ENCODE peak calls at places on chromosome 2, in six cellular contexts. V, R, Y, M, F and N are unnamed samples.

GRCh38 chr2:14951569-14952285 is 319.2 kb downstream of the LRATD1 start:
- DNase-seq in Y (no peak), R (no peak), F (no peak), M (no peak), V (no peak), N (no peak)

GRCh38 chr2:123851281-123851680 is 173.8 kb upstream of the CNTNAP5 start:
- DNase-seq in Y (no peak), V (no peak), R (no peak), M (no peak), F (no peak), N (no peak)

GRCh38 chr2:216328347-216328746 is 43.9 kb downstream of the MARCHF4 start:
- DNase-seq in R (no peak), F (no peak), V (no peak), Y (peak; percentile 51), M (no peak), N (no peak)

GRCh38 chr2:105582952-105583660 is 161.6 kb upstream of the NCK2 start:
- DNase-seq in M (no peak), F (no peak), R (no peak), Y (no peak), V (no peak), N (no peak)

GRCh38 chr2:119644186-119644585 is 34.8 kb upstream of the TMEM177 start:
- DNase-seq in Y (peak; percentile 71), M (no peak), V (no peak), F (no peak), R (peak; percentile 70), N (no peak)

GRCh38 chr2:29760008-29760407 is 161.4 kb downstream of the ALK start:
- DNase-seq in R (no peak), V (no peak), F (no peak), M (no peak), Y (no peak), N (no peak)

GRCh38 chr2:117703868-117704267 is 110.6 kb upstream of the DDX18 start:
- DNase-seq in Y (no peak), V (no peak), F (no peak), M (no peak), R (no peak), N (no peak)

GRCh38 chr2:15049096-15049993 is 416.8 kb downstream of the LRATD1 start:
- DNase-seq in M (no peak), R (no peak), F (no peak), Y (no peak), V (no peak), N (no peak)

GRCh38 chr2:120358734-120359465 is 13.0 kb downstream of the INHBB start:
- DNase-seq in R (no peak), Y (no peak), F (no peak), M (no peak), V (no peak), N (no peak)

GRCh38 chr2:164719996-164720941 is 99.0 kb upstream of the GRB14 start:
- DNase-seq in M (no peak), V (peak; percentile 48), R (peak; percentile 82), F (no peak), Y (peak; percentile 81), N (no peak)

GRCh38 chr2:216109962-216110614 is 940 bp downstream of the XRCC5 start:
- DNase-seq in Y (peak; percentile 70), R (peak; percentile 54), M (no peak), V (peak; percentile 37), F (peak; percentile 59), N (peak; percentile 37)

GRCh38 chr2:10305715-10306114 is 3.0 kb downstream of the HPCAL1 start:
- DNase-seq in R (no peak), Y (no peak), M (peak; percentile 22), F (no peak), V (no peak), N (no peak)
- TF ChIP-seq CTCF in R (peak; percentile 20), Y (no peak), M (no peak), F (no peak), V (peak; percentile 36), N (no peak)

DNA sequence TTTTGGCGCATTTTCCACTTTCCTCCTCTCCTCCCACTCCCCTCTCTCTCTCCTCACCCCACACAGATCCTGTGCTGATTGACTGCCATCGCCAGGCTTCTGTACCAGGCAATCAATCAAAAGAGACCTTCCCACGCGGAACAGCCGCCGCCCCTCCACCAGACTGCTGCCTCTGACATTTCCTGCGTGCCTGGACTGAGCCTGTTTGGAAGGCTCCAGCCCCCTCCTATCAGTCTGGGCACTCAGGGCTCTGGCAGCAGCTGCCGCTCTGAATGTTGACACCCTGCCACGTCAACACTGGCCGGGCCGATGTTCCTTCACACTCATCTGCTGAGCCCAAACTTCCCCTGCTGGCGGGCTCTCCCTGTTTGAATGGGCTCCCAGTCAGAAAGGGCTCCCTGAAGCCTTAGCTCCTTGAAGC is 467.7 kb downstream of the EPHA4 start:
- DNase-seq in M (no peak), Y (peak; percentile 0), V (no peak), R (peak; percentile 73), F (no peak), N (no peak)
- TF ChIP-seq CTCF in M (no peak), Y (no peak), V (no peak), R (peak; percentile 37), F (no peak), N (peak; percentile 5)

DNA sequence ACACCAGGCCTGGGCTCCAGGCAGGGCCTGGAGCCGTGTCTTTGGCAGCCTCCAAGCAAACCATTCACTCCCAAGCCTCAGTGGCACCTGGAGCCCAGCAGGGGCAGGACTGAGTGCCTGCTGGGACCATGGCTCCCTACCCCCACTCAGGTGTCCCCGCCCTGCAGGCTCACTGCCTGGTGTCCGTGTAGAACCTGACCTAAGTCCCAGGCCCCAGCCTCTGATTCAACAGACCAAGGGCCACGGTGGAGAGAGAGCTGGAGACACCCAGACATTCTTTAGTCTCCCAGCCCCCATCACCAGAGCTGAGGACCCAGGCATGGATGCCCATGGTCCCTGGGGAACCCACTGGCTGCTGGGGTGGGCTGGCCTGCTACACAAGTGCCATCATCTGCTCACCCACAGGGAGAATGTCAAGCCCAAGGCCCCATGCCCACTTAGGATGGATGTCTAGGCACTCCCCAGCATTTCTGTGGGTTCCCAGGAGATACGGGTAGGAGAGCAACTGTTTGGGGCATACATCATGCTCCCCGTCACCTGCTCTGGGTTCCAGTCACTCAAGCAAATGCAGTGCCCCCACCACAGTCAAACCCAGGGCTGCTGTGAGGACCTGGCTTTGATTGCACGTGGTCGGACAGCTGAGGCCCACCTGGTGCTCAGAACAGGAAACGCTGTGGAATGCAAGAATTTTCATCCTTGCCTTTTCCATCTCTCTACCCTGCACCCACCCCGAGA is 42.9 kb upstream of the ATG16L1 start:
- DNase-seq in Y (no peak), M (no peak), R (peak; percentile 9), F (no peak), V (no peak), N (no peak)
- TF ChIP-seq CTCF in Y (no peak), M (no peak), R (no peak), F (no peak), V (no peak), N (no peak)

GRCh38 chr2:230811508-230811907 is 53.2 kb upstream of the ITM2C start:
- DNase-seq in Y (peak; percentile 30), M (no peak), V (peak; percentile 62), R (peak; percentile 51), F (no peak), N (no peak)

GRCh38 chr2:230809015-230809414 is 55.7 kb upstream of the ITM2C start:
- DNase-seq in M (no peak), R (no peak), Y (no peak), F (no peak), V (no peak), N (no peak)

GRCh38 chr2:230807686-230808085 is 57.1 kb upstream of the ITM2C start:
- DNase-seq in V (no peak), M (no peak), Y (no peak), R (no peak), F (no peak), N (no peak)

GRCh38 chr2:230812041-230812440 is 52.7 kb upstream of the ITM2C start:
- DNase-seq in M (no peak), Y (no peak), R (no peak), F (no peak), V (no peak), N (no peak)

DNA sequence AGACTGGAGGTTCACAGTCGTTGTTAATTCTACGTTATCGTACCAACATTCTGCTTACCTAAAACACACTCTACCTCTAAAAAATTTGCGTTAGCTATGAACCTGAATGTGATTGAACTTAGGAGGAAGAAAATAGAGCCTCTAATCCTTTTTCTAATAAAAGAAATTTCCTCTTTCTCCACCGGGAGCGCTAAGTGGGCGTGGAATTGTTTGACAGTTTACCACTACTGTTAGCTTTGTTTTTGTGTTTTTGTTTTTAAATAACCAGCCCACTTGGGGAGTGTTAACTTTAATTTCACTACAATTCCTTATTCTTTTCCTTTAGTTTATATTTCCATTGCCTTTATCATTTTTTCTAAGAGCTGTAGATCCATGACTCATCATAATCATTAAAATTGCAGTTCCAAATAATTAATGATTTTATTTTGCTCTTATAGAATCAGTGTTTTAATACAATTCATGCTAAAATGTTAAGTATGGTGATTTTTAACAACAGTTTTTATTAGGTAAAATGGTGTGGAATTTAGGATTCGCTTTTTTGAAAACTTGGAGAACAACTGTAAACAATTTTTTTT is 55.0 kb upstream of the ITM2C start:
- DNase-seq in V (no peak), R (no peak), F (no peak), Y (no peak), M (no peak), N (no peak)
- TF ChIP-seq CTCF in V (peak; percentile 70), R (peak; percentile 45), F (peak; percentile 21), Y (no peak), M (peak; percentile 52), N (peak; percentile 8)

GRCh38 chr2:48016620-48017019 is 110.3 kb upstream of the FBXO11 start:
- DNase-seq in M (no peak), F (no peak), Y (no peak), V (no peak), R (no peak), N (no peak)
- TF ChIP-seq CTCF in M (peak; percentile 61), F (no peak), Y (peak; percentile 31), V (peak; percentile 56), R (peak; percentile 15), N (no peak)

GRCh38 chr2:946073-947005 is 4.3 kb upstream of the SNTG2 start:
- DNase-seq in R (no peak), Y (no peak), F (peak; percentile 35), M (no peak), V (no peak), N (no peak)
- TF ChIP-seq CTCF in R (no peak), Y (no peak), F (no peak), M (no peak), V (no peak), N (no peak)